ENCODE peak calls at places on chromosomes 7 and 10, in nine cellular contexts. One of them, this sample, is unnamed.

GRCh38 chr10:122911889-122912484 is 1.6 kb downstream of the FAM24A start:
- DNase-seq in dorsolateral prefrontal cortex: peak
- DNase-seq in stimulated activated CD8-positive, alpha-beta memory T cell treated with anti-CD3 and anti-CD28 coated beads, Interleukin-2, amount 100 ng/mL, for 48 hours: peak
- DNase-seq in COR-L47: no peak
- DNase-seq in mammary epithelial cell: peak
- DNase-seq in LoVo: peak
- DNase-seq in activated B cell treated with CpG ODN at 0.5 μM for 24 hours: no peak
- DNase-seq in Panc1: no peak
- DNase-seq in hepatocyte: peak
- DNase-seq in this sample: peak

GRCh38 chr10:95333997-95334792 is 43.4 kb upstream of the PDLIM1 start:
- DNase-seq in dorsolateral prefrontal cortex: peak
- DNase-seq in stimulated activated CD8-positive, alpha-beta memory T cell treated with anti-CD3 and anti-CD28 coated beads, Interleukin-2, amount 100 ng/mL, for 48 hours: no peak
- DNase-seq in COR-L47: no peak
- DNase-seq in mammary epithelial cell: peak
- DNase-seq in LoVo: no peak
- DNase-seq in activated B cell treated with CpG ODN at 0.5 μM for 24 hours: no peak
- DNase-seq in Panc1: no peak
- DNase-seq in hepatocyte: no peak
- DNase-seq in this sample: peak

GRCh38 chr7:116710764-116711452 is 38.9 kb downstream of the MET start:
- DNase-seq in dorsolateral prefrontal cortex: no peak
- DNase-seq in stimulated activated CD8-positive, alpha-beta memory T cell treated with anti-CD3 and anti-CD28 coated beads, Interleukin-2, amount 100 ng/mL, for 48 hours: no peak
- DNase-seq in COR-L47: peak
- DNase-seq in mammary epithelial cell: peak
- DNase-seq in LoVo: no peak
- DNase-seq in activated B cell treated with CpG ODN at 0.5 μM for 24 hours: no peak
- DNase-seq in Panc1: no peak
- DNase-seq in hepatocyte: no peak
- DNase-seq in this sample: no peak

GRCh38 chr10:47261556-47261955 is 38.4 kb upstream of the GDF10 start:
- DNase-seq in dorsolateral prefrontal cortex: no peak
- DNase-seq in stimulated activated CD8-positive, alpha-beta memory T cell treated with anti-CD3 and anti-CD28 coated beads, Interleukin-2, amount 100 ng/mL, for 48 hours: no peak
- DNase-seq in COR-L47: no peak
- DNase-seq in mammary epithelial cell: no peak
- DNase-seq in LoVo: no peak
- DNase-seq in activated B cell treated with CpG ODN at 0.5 μM for 24 hours: no peak
- DNase-seq in Panc1: no peak
- DNase-seq in hepatocyte: no peak
- DNase-seq in this sample: no peak

GRCh38 chr10:1608408-1609037 is 128.8 kb downstream of the ADARB2 start:
- DNase-seq in dorsolateral prefrontal cortex: no peak
- DNase-seq in stimulated activated CD8-positive, alpha-beta memory T cell treated with anti-CD3 and anti-CD28 coated beads, Interleukin-2, amount 100 ng/mL, for 48 hours: no peak
- DNase-seq in COR-L47: no peak
- DNase-seq in mammary epithelial cell: no peak
- DNase-seq in LoVo: no peak
- DNase-seq in activated B cell treated with CpG ODN at 0.5 μM for 24 hours: no peak
- DNase-seq in Panc1: no peak
- DNase-seq in hepatocyte: no peak
- DNase-seq in this sample: no peak

GRCh38 chr10:78931333-78932083 is 137.3 kb upstream of the ZMIZ1 start:
- DNase-seq in dorsolateral prefrontal cortex: no peak
- DNase-seq in stimulated activated CD8-positive, alpha-beta memory T cell treated with anti-CD3 and anti-CD28 coated beads, Interleukin-2, amount 100 ng/mL, for 48 hours: no peak
- DNase-seq in COR-L47: peak
- DNase-seq in mammary epithelial cell: peak
- DNase-seq in LoVo: peak
- DNase-seq in activated B cell treated with CpG ODN at 0.5 μM for 24 hours: no peak
- DNase-seq in Panc1: no peak
- DNase-seq in hepatocyte: peak
- DNase-seq in this sample: peak

GRCh38 chr7:73681031-73681430 is 2.2 kb downstream of the DNAJC30 start:
- DNase-seq in dorsolateral prefrontal cortex: no peak
- DNase-seq in stimulated activated CD8-positive, alpha-beta memory T cell treated with anti-CD3 and anti-CD28 coated beads, Interleukin-2, amount 100 ng/mL, for 48 hours: no peak
- DNase-seq in COR-L47: no peak
- DNase-seq in mammary epithelial cell: peak
- DNase-seq in LoVo: no peak
- DNase-seq in activated B cell treated with CpG ODN at 0.5 μM for 24 hours: no peak
- DNase-seq in Panc1: no peak
- DNase-seq in hepatocyte: no peak
- DNase-seq in this sample: peak

GRCh38 chr10:44975487-44976331 is 2.9 kb downstream of the DEPP1 start:
- DNase-seq in dorsolateral prefrontal cortex: no peak
- DNase-seq in stimulated activated CD8-positive, alpha-beta memory T cell treated with anti-CD3 and anti-CD28 coated beads, Interleukin-2, amount 100 ng/mL, for 48 hours: no peak
- DNase-seq in COR-L47: peak
- DNase-seq in mammary epithelial cell: peak
- DNase-seq in LoVo: peak
- DNase-seq in activated B cell treated with CpG ODN at 0.5 μM for 24 hours: no peak
- DNase-seq in Panc1: no peak
- DNase-seq in hepatocyte: peak
- DNase-seq in this sample: peak

GRCh38 chr7:2012044-2012900 is 220.5 kb downstream of the MAD1L1 start:
- DNase-seq in dorsolateral prefrontal cortex: no peak
- DNase-seq in stimulated activated CD8-positive, alpha-beta memory T cell treated with anti-CD3 and anti-CD28 coated beads, Interleukin-2, amount 100 ng/mL, for 48 hours: no peak
- DNase-seq in COR-L47: no peak
- DNase-seq in mammary epithelial cell: no peak
- DNase-seq in LoVo: no peak
- DNase-seq in activated B cell treated with CpG ODN at 0.5 μM for 24 hours: no peak
- DNase-seq in Panc1: no peak
- DNase-seq in hepatocyte: no peak
- DNase-seq in this sample: no peak

GRCh38 chr10:11798862-11799735 is 24.1 kb upstream of the PROSER2 start:
- DNase-seq in dorsolateral prefrontal cortex: no peak
- DNase-seq in stimulated activated CD8-positive, alpha-beta memory T cell treated with anti-CD3 and anti-CD28 coated beads, Interleukin-2, amount 100 ng/mL, for 48 hours: no peak
- DNase-seq in COR-L47: no peak
- DNase-seq in mammary epithelial cell: no peak
- DNase-seq in LoVo: no peak
- DNase-seq in activated B cell treated with CpG ODN at 0.5 μM for 24 hours: no peak
- DNase-seq in Panc1: no peak
- DNase-seq in hepatocyte: no peak
- DNase-seq in this sample: peak

GRCh38 chr7:142158741-142159496 is 47.4 kb downstream of the MGAM2 start:
- DNase-seq in dorsolateral prefrontal cortex: no peak
- DNase-seq in stimulated activated CD8-positive, alpha-beta memory T cell treated with anti-CD3 and anti-CD28 coated beads, Interleukin-2, amount 100 ng/mL, for 48 hours: no peak
- DNase-seq in COR-L47: peak
- DNase-seq in mammary epithelial cell: peak
- DNase-seq in LoVo: no peak
- DNase-seq in activated B cell treated with CpG ODN at 0.5 μM for 24 hours: no peak
- DNase-seq in Panc1: no peak
- DNase-seq in hepatocyte: no peak
- DNase-seq in this sample: no peak

GRCh38 chr7:27651702-27652101 is 11.0 kb downstream of the HIBADH start:
- DNase-seq in dorsolateral prefrontal cortex: no peak
- DNase-seq in stimulated activated CD8-positive, alpha-beta memory T cell treated with anti-CD3 and anti-CD28 coated beads, Interleukin-2, amount 100 ng/mL, for 48 hours: no peak
- DNase-seq in COR-L47: no peak
- DNase-seq in mammary epithelial cell: no peak
- DNase-seq in LoVo: no peak
- DNase-seq in activated B cell treated with CpG ODN at 0.5 μM for 24 hours: no peak
- DNase-seq in Panc1: no peak
- DNase-seq in hepatocyte: no peak
- DNase-seq in this sample: no peak

GRCh38 chr10:69407621-69408301 is 9.0 kb downstream of the TACR2 start:
- DNase-seq in dorsolateral prefrontal cortex: no peak
- DNase-seq in stimulated activated CD8-positive, alpha-beta memory T cell treated with anti-CD3 and anti-CD28 coated beads, Interleukin-2, amount 100 ng/mL, for 48 hours: no peak
- DNase-seq in COR-L47: no peak
- DNase-seq in mammary epithelial cell: no peak
- DNase-seq in LoVo: peak
- DNase-seq in activated B cell treated with CpG ODN at 0.5 μM for 24 hours: no peak
- DNase-seq in Panc1: no peak
- DNase-seq in hepatocyte: no peak
- DNase-seq in this sample: no peak

GRCh38 chr7:14115706-14116105 is 126.2 kb upstream of the ETV1 start:
- DNase-seq in dorsolateral prefrontal cortex: no peak
- DNase-seq in stimulated activated CD8-positive, alpha-beta memory T cell treated with anti-CD3 and anti-CD28 coated beads, Interleukin-2, amount 100 ng/mL, for 48 hours: no peak
- DNase-seq in COR-L47: no peak
- DNase-seq in mammary epithelial cell: no peak
- DNase-seq in LoVo: no peak
- DNase-seq in activated B cell treated with CpG ODN at 0.5 μM for 24 hours: no peak
- DNase-seq in Panc1: no peak
- DNase-seq in hepatocyte: no peak
- DNase-seq in this sample: no peak

GRCh38 chr7:1359681-1360485 is 99.4 kb downstream of the MICALL2 start:
- DNase-seq in dorsolateral prefrontal cortex: no peak
- DNase-seq in stimulated activated CD8-positive, alpha-beta memory T cell treated with anti-CD3 and anti-CD28 coated beads, Interleukin-2, amount 100 ng/mL, for 48 hours: no peak
- DNase-seq in COR-L47: no peak
- DNase-seq in mammary epithelial cell: no peak
- DNase-seq in LoVo: no peak
- DNase-seq in activated B cell treated with CpG ODN at 0.5 μM for 24 hours: no peak
- DNase-seq in Panc1: no peak
- DNase-seq in hepatocyte: no peak
- DNase-seq in this sample: no peak

GRCh38 chr10:132407846-132408278 is 10.9 kb downstream of the PWWP2B start:
- DNase-seq in dorsolateral prefrontal cortex: no peak
- DNase-seq in stimulated activated CD8-positive, alpha-beta memory T cell treated with anti-CD3 and anti-CD28 coated beads, Interleukin-2, amount 100 ng/mL, for 48 hours: no peak
- DNase-seq in COR-L47: peak
- DNase-seq in mammary epithelial cell: peak
- DNase-seq in LoVo: no peak
- DNase-seq in activated B cell treated with CpG ODN at 0.5 μM for 24 hours: no peak
- DNase-seq in Panc1: no peak
- DNase-seq in hepatocyte: peak
- DNase-seq in this sample: no peak

GRCh38 chr10:103154464-103155299 is 38.4 kb downstream of the NT5C2 start:
- DNase-seq in dorsolateral prefrontal cortex: no peak
- DNase-seq in stimulated activated CD8-positive, alpha-beta memory T cell treated with anti-CD3 and anti-CD28 coated beads, Interleukin-2, amount 100 ng/mL, for 48 hours: no peak
- DNase-seq in COR-L47: no peak
- DNase-seq in mammary epithelial cell: no peak
- DNase-seq in LoVo: no peak
- DNase-seq in activated B cell treated with CpG ODN at 0.5 μM for 24 hours: no peak
- DNase-seq in Panc1: no peak
- DNase-seq in hepatocyte: no peak
- DNase-seq in this sample: no peak

GRCh38 chr10:125144693-125145623 is 15.4 kb downstream of the CTBP2 start:
- DNase-seq in dorsolateral prefrontal cortex: peak
- DNase-seq in stimulated activated CD8-positive, alpha-beta memory T cell treated with anti-CD3 and anti-CD28 coated beads, Interleukin-2, amount 100 ng/mL, for 48 hours: no peak
- DNase-seq in COR-L47: no peak
- DNase-seq in mammary epithelial cell: peak
- DNase-seq in LoVo: no peak
- DNase-seq in activated B cell treated with CpG ODN at 0.5 μM for 24 hours: no peak
- DNase-seq in Panc1: no peak
- DNase-seq in hepatocyte: no peak
- DNase-seq in this sample: no peak

GRCh38 chr10:21572578-21572977 is 38.5 kb downstream of the MLLT10 start:
- DNase-seq in dorsolateral prefrontal cortex: no peak
- DNase-seq in stimulated activated CD8-positive, alpha-beta memory T cell treated with anti-CD3 and anti-CD28 coated beads, Interleukin-2, amount 100 ng/mL, for 48 hours: no peak
- DNase-seq in COR-L47: no peak
- DNase-seq in mammary epithelial cell: no peak
- DNase-seq in LoVo: no peak
- DNase-seq in activated B cell treated with CpG ODN at 0.5 μM for 24 hours: no peak
- DNase-seq in Panc1: no peak
- DNase-seq in hepatocyte: no peak
- DNase-seq in this sample: no peak

GRCh38 chr7:71843677-71844076 is 568.5 kb downstream of the CALN1 start:
- DNase-seq in dorsolateral prefrontal cortex: no peak
- DNase-seq in stimulated activated CD8-positive, alpha-beta memory T cell treated with anti-CD3 and anti-CD28 coated beads, Interleukin-2, amount 100 ng/mL, for 48 hours: no peak
- DNase-seq in COR-L47: no peak
- DNase-seq in mammary epithelial cell: no peak
- DNase-seq in LoVo: no peak
- DNase-seq in activated B cell treated with CpG ODN at 0.5 μM for 24 hours: no peak
- DNase-seq in Panc1: no peak
- DNase-seq in hepatocyte: no peak
- DNase-seq in this sample: no peak

GRCh38 chr10:86795353-86795752 is 38.9 kb downstream of the BMPR1A start:
- DNase-seq in dorsolateral prefrontal cortex: no peak
- DNase-seq in stimulated activated CD8-positive, alpha-beta memory T cell treated with anti-CD3 and anti-CD28 coated beads, Interleukin-2, amount 100 ng/mL, for 48 hours: no peak
- DNase-seq in COR-L47: no peak
- DNase-seq in mammary epithelial cell: peak
- DNase-seq in LoVo: no peak
- DNase-seq in activated B cell treated with CpG ODN at 0.5 μM for 24 hours: no peak
- DNase-seq in Panc1: peak
- DNase-seq in hepatocyte: peak
- DNase-seq in this sample: peak

GRCh38 chr7:116671111-116671510 is 885 bp upstream of the MET start:
- DNase-seq in dorsolateral prefrontal cortex: no peak
- DNase-seq in stimulated activated CD8-positive, alpha-beta memory T cell treated with anti-CD3 and anti-CD28 coated beads, Interleukin-2, amount 100 ng/mL, for 48 hours: no peak
- DNase-seq in COR-L47: no peak
- DNase-seq in mammary epithelial cell: peak
- DNase-seq in LoVo: no peak
- DNase-seq in activated B cell treated with CpG ODN at 0.5 μM for 24 hours: no peak
- DNase-seq in Panc1: no peak
- DNase-seq in hepatocyte: no peak
- DNase-seq in this sample: no peak

GRCh38 chr10:3672220-3672619 is 112.8 kb downstream of the KLF6 start:
- DNase-seq in dorsolateral prefrontal cortex: no peak
- DNase-seq in stimulated activated CD8-positive, alpha-beta memory T cell treated with anti-CD3 and anti-CD28 coated beads, Interleukin-2, amount 100 ng/mL, for 48 hours: no peak
- DNase-seq in COR-L47: no peak
- DNase-seq in mammary epithelial cell: no peak
- DNase-seq in LoVo: no peak
- DNase-seq in activated B cell treated with CpG ODN at 0.5 μM for 24 hours: no peak
- DNase-seq in Panc1: no peak
- DNase-seq in hepatocyte: no peak
- DNase-seq in this sample: no peak

GRCh38 chr10:17430647-17431355 is 23.6 kb downstream of the ST8SIA6 start:
- DNase-seq in dorsolateral prefrontal cortex: peak
- DNase-seq in stimulated activated CD8-positive, alpha-beta memory T cell treated with anti-CD3 and anti-CD28 coated beads, Interleukin-2, amount 100 ng/mL, for 48 hours: peak
- DNase-seq in COR-L47: no peak
- DNase-seq in mammary epithelial cell: peak
- DNase-seq in LoVo: peak
- DNase-seq in activated B cell treated with CpG ODN at 0.5 μM for 24 hours: no peak
- DNase-seq in Panc1: peak
- DNase-seq in hepatocyte: peak
- DNase-seq in this sample: peak

GRCh38 chr7:128106840-128107239 is 75.6 kb upstream of the LRRC4 start:
- DNase-seq in dorsolateral prefrontal cortex: no peak
- DNase-seq in stimulated activated CD8-positive, alpha-beta memory T cell treated with anti-CD3 and anti-CD28 coated beads, Interleukin-2, amount 100 ng/mL, for 48 hours: no peak
- DNase-seq in COR-L47: no peak
- DNase-seq in mammary epithelial cell: no peak
- DNase-seq in LoVo: no peak
- DNase-seq in activated B cell treated with CpG ODN at 0.5 μM for 24 hours: no peak
- DNase-seq in Panc1: no peak
- DNase-seq in hepatocyte: no peak
- DNase-seq in this sample: no peak

GRCh38 chr7:155858521-155859061 is 46.3 kb upstream of the SHH start:
- DNase-seq in dorsolateral prefrontal cortex: no peak
- DNase-seq in stimulated activated CD8-positive, alpha-beta memory T cell treated with anti-CD3 and anti-CD28 coated beads, Interleukin-2, amount 100 ng/mL, for 48 hours: no peak
- DNase-seq in COR-L47: no peak
- DNase-seq in mammary epithelial cell: peak
- DNase-seq in LoVo: peak
- DNase-seq in activated B cell treated with CpG ODN at 0.5 μM for 24 hours: no peak
- DNase-seq in Panc1: no peak
- DNase-seq in hepatocyte: peak
- DNase-seq in this sample: peak

GRCh38 chr7:103446046-103446520 is at the start of gene SLC26A5:
- DNase-seq in dorsolateral prefrontal cortex: no peak
- DNase-seq in stimulated activated CD8-positive, alpha-beta memory T cell treated with anti-CD3 and anti-CD28 coated beads, Interleukin-2, amount 100 ng/mL, for 48 hours: no peak
- DNase-seq in COR-L47: peak
- DNase-seq in mammary epithelial cell: peak
- DNase-seq in LoVo: peak
- DNase-seq in activated B cell treated with CpG ODN at 0.5 μM for 24 hours: no peak
- DNase-seq in Panc1: no peak
- DNase-seq in hepatocyte: peak
- DNase-seq in this sample: no peak

GRCh38 chr10:87761892-87762291 is 56.1 kb downstream of the ATAD1 start:
- DNase-seq in dorsolateral prefrontal cortex: no peak
- DNase-seq in stimulated activated CD8-positive, alpha-beta memory T cell treated with anti-CD3 and anti-CD28 coated beads, Interleukin-2, amount 100 ng/mL, for 48 hours: peak
- DNase-seq in COR-L47: no peak
- DNase-seq in mammary epithelial cell: peak
- DNase-seq in LoVo: peak
- DNase-seq in activated B cell treated with CpG ODN at 0.5 μM for 24 hours: no peak
- DNase-seq in Panc1: peak
- DNase-seq in hepatocyte: peak
- DNase-seq in this sample: peak

GRCh38 chr7:156001496-156002260 is 189.4 kb upstream of the SHH start:
- DNase-seq in dorsolateral prefrontal cortex: no peak
- DNase-seq in stimulated activated CD8-positive, alpha-beta memory T cell treated with anti-CD3 and anti-CD28 coated beads, Interleukin-2, amount 100 ng/mL, for 48 hours: no peak
- DNase-seq in COR-L47: no peak
- DNase-seq in mammary epithelial cell: no peak
- DNase-seq in LoVo: no peak
- DNase-seq in activated B cell treated with CpG ODN at 0.5 μM for 24 hours: no peak
- DNase-seq in Panc1: no peak
- DNase-seq in hepatocyte: no peak
- DNase-seq in this sample: no peak

GRCh38 chr10:103745264-103746247 is 109.8 kb downstream of the SH3PXD2A start:
- DNase-seq in dorsolateral prefrontal cortex: no peak
- DNase-seq in stimulated activated CD8-positive, alpha-beta memory T cell treated with anti-CD3 and anti-CD28 coated beads, Interleukin-2, amount 100 ng/mL, for 48 hours: peak
- DNase-seq in COR-L47: no peak
- DNase-seq in mammary epithelial cell: peak
- DNase-seq in LoVo: peak
- DNase-seq in activated B cell treated with CpG ODN at 0.5 μM for 24 hours: no peak
- DNase-seq in Panc1: no peak
- DNase-seq in hepatocyte: peak
- DNase-seq in this sample: peak

GRCh38 chr10:63200416-63200815 is 67.3 kb downstream of the NRBF2 start:
- DNase-seq in dorsolateral prefrontal cortex: no peak
- DNase-seq in stimulated activated CD8-positive, alpha-beta memory T cell treated with anti-CD3 and anti-CD28 coated beads, Interleukin-2, amount 100 ng/mL, for 48 hours: no peak
- DNase-seq in COR-L47: no peak
- DNase-seq in mammary epithelial cell: no peak
- DNase-seq in LoVo: no peak
- DNase-seq in activated B cell treated with CpG ODN at 0.5 μM for 24 hours: no peak
- DNase-seq in Panc1: no peak
- DNase-seq in hepatocyte: no peak
- DNase-seq in this sample: no peak

This sample was measured in HT1080.